ENCODE peak calls at places on chromosomes 13 and 19, in six cellular contexts. One of them, this sample, is unnamed.

GRCh38 chr13:47594833-47595232 is 406.2 kb downstream of the SUCLA2 start:
- DNase-seq in IMR-90: peak; percentile 1
- DNase-seq in esophagus squamous epithelium: no peak
- DNase-seq in adrenal gland: no peak
- DNase-seq in transverse colon: no peak
- DNase-seq in heart left ventricle: no peak
- DNase-seq in this sample: no peak

GRCh38 chr13:54144809-54145208 is 1116.2 kb downstream of the OLFM4 start:
- DNase-seq in IMR-90: no peak
- DNase-seq in esophagus squamous epithelium: no peak
- DNase-seq in adrenal gland: no peak
- DNase-seq in transverse colon: no peak
- DNase-seq in heart left ventricle: no peak
- DNase-seq in this sample: no peak

GRCh38 chr13:68099616-68100015 is 869.5 kb upstream of the PCDH9 start:
- DNase-seq in IMR-90: peak; percentile 17
- DNase-seq in esophagus squamous epithelium: no peak
- DNase-seq in adrenal gland: no peak
- DNase-seq in transverse colon: no peak
- DNase-seq in heart left ventricle: no peak
- DNase-seq in this sample: no peak

GRCh38 chr13:23979361-23980159 is 82.3 kb upstream of the C1QTNF9B start:
- DNase-seq in IMR-90: peak; percentile 82
- DNase-seq in esophagus squamous epithelium: no peak
- DNase-seq in adrenal gland: peak; percentile 74
- DNase-seq in transverse colon: peak; percentile 67
- DNase-seq in heart left ventricle: peak; percentile 88
- DNase-seq in this sample: peak; percentile 27

GRCh38 chr19:14425696-14426138 is 6.6 kb upstream of the DDX39A start:
- DNase-seq in IMR-90: peak; percentile 91
- DNase-seq in esophagus squamous epithelium: no peak
- DNase-seq in adrenal gland: no peak
- DNase-seq in transverse colon: no peak
- DNase-seq in heart left ventricle: no peak
- DNase-seq in this sample: no peak

GRCh38 chr13:80577285-80577684 is 236.4 kb upstream of the SPRY2 start:
- DNase-seq in IMR-90: no peak
- DNase-seq in esophagus squamous epithelium: no peak
- DNase-seq in adrenal gland: no peak
- DNase-seq in transverse colon: no peak
- DNase-seq in heart left ventricle: no peak
- DNase-seq in this sample: no peak

GRCh38 chr13:29922896-29923295 is 72.5 kb upstream of the UBL3 start:
- DNase-seq in IMR-90: peak; percentile 71
- DNase-seq in esophagus squamous epithelium: no peak
- DNase-seq in adrenal gland: no peak
- DNase-seq in transverse colon: no peak
- DNase-seq in heart left ventricle: no peak
- DNase-seq in this sample: no peak

GRCh38 chr19:38850976-38851621 is 1.3 kb upstream of the HNRNPL start:
- DNase-seq in IMR-90: no peak
- DNase-seq in esophagus squamous epithelium: no peak
- DNase-seq in adrenal gland: peak; percentile 59
- DNase-seq in transverse colon: peak; percentile 48
- DNase-seq in heart left ventricle: peak; percentile 48
- DNase-seq in this sample: peak; percentile 52

GRCh38 chr19:35236638-35237400 is 8.3 kb upstream of the FAM187B start:
- DNase-seq in IMR-90: no peak
- DNase-seq in esophagus squamous epithelium: no peak
- DNase-seq in adrenal gland: no peak
- DNase-seq in transverse colon: peak; percentile 28
- DNase-seq in heart left ventricle: no peak
- DNase-seq in this sample: no peak

GRCh38 chr13:101429733-101430132 is 13.4 kb upstream of the NALCN start:
- DNase-seq in IMR-90: peak; percentile 7
- DNase-seq in esophagus squamous epithelium: no peak
- DNase-seq in adrenal gland: no peak
- DNase-seq in transverse colon: no peak
- DNase-seq in heart left ventricle: no peak
- DNase-seq in this sample: no peak

GRCh38 chr19:28242317-28242927 is 970.5 kb downstream of the UQCRFS1 start:
- DNase-seq in IMR-90: no peak
- DNase-seq in esophagus squamous epithelium: no peak
- DNase-seq in adrenal gland: peak; percentile 16
- DNase-seq in transverse colon: peak; percentile 8
- DNase-seq in heart left ventricle: no peak
- DNase-seq in this sample: no peak

GRCh38 chr13:39048806-39049205 is 10.6 kb downstream of the NHLRC3 start:
- DNase-seq in IMR-90: no peak
- DNase-seq in esophagus squamous epithelium: no peak
- DNase-seq in adrenal gland: no peak
- DNase-seq in transverse colon: no peak
- DNase-seq in heart left ventricle: no peak
- DNase-seq in this sample: no peak

GRCh38 chr19:19591133-19591825 is 27.2 kb downstream of the PBX4 start:
- DNase-seq in IMR-90: peak; percentile 99
- DNase-seq in esophagus squamous epithelium: no peak
- DNase-seq in adrenal gland: peak; percentile 19
- DNase-seq in transverse colon: peak; percentile 35
- DNase-seq in heart left ventricle: no peak
- DNase-seq in this sample: peak; percentile 21

GRCh38 chr13:74227476-74228158 is 93.4 kb upstream of the KLF12 start:
- DNase-seq in IMR-90: no peak
- DNase-seq in esophagus squamous epithelium: no peak
- DNase-seq in adrenal gland: no peak
- DNase-seq in transverse colon: no peak
- DNase-seq in heart left ventricle: no peak
- DNase-seq in this sample: no peak

GRCh38 chr13:33542309-33543088 is 256.9 kb upstream of the STARD13 start:
- DNase-seq in IMR-90: peak; percentile 100
- DNase-seq in esophagus squamous epithelium: peak; percentile 90
- DNase-seq in adrenal gland: peak; percentile 99
- DNase-seq in transverse colon: peak; percentile 99
- DNase-seq in heart left ventricle: peak; percentile 99
- DNase-seq in this sample: peak; percentile 96

GRCh38 chr19:3369337-3370213 is 3.2 kb downstream of the NFIC start:
- DNase-seq in IMR-90: peak; percentile 63
- DNase-seq in esophagus squamous epithelium: no peak
- DNase-seq in adrenal gland: peak; percentile 86
- DNase-seq in transverse colon: peak; percentile 63
- DNase-seq in heart left ventricle: peak; percentile 81
- DNase-seq in this sample: peak; percentile 83
- TF ChIP-seq POLR2A in IMR-90: peak; percentile 39
- TF ChIP-seq POLR2A in esophagus squamous epithelium: peak; percentile 46
- TF ChIP-seq POLR2A in adrenal gland: peak; percentile 85
- TF ChIP-seq POLR2A in transverse colon: no peak
- TF ChIP-seq POLR2A in heart left ventricle: no peak
- TF ChIP-seq POLR2A in this sample: peak; percentile 93

GRCh38 chr19:42120276-42121010 is 11.8 kb downstream of the POU2F2 start:
- DNase-seq in IMR-90: no peak
- DNase-seq in esophagus squamous epithelium: no peak
- DNase-seq in adrenal gland: no peak
- DNase-seq in transverse colon: no peak
- DNase-seq in heart left ventricle: no peak
- DNase-seq in this sample: no peak
- H3K4me3 ChIP-seq in IMR-90: no peak overlapping the region
- H3K4me3 ChIP-seq in esophagus squamous epithelium: no peak overlapping the region
- H3K4me3 ChIP-seq in adrenal gland: no peak overlapping the region
- H3K4me3 ChIP-seq in transverse colon: no peak overlapping the region
- H3K4me3 ChIP-seq in heart left ventricle: no peak overlapping the region
- H3K4me3 ChIP-seq in this sample: no peak overlapping the region

GRCh38 chr19:10717356-10718204 is at the start of gene DNM2:
- DNase-seq in IMR-90: peak; percentile 100
- DNase-seq in esophagus squamous epithelium: peak; percentile 98
- DNase-seq in adrenal gland: peak; percentile 99
- DNase-seq in transverse colon: peak; percentile 99
- DNase-seq in heart left ventricle: peak; percentile 99
- DNase-seq in this sample: peak; percentile 100
- TF ChIP-seq POLR2A in IMR-90: no peak
- TF ChIP-seq POLR2A in esophagus squamous epithelium: peak; percentile 89
- TF ChIP-seq POLR2A in adrenal gland: peak; percentile 82
- TF ChIP-seq POLR2A in transverse colon: peak; percentile 77
- TF ChIP-seq POLR2A in heart left ventricle: peak; percentile 66
- TF ChIP-seq POLR2A in this sample: peak; percentile 89

GRCh38 chr13:104436555-104436954 is 1370.3 kb upstream of the SLC10A2 start:
- DNase-seq in IMR-90: no peak
- DNase-seq in esophagus squamous epithelium: no peak
- DNase-seq in adrenal gland: no peak
- DNase-seq in transverse colon: no peak
- DNase-seq in heart left ventricle: no peak
- DNase-seq in this sample: no peak

GRCh38 chr13:104442541-104442940 is 1376.3 kb upstream of the SLC10A2 start:
- DNase-seq in IMR-90: no peak
- DNase-seq in esophagus squamous epithelium: no peak
- DNase-seq in adrenal gland: no peak
- DNase-seq in transverse colon: no peak
- DNase-seq in heart left ventricle: no peak
- DNase-seq in this sample: no peak
- H3K4me3 ChIP-seq in IMR-90: no peak overlapping the region
- H3K4me3 ChIP-seq in esophagus squamous epithelium: no peak overlapping the region
- H3K4me3 ChIP-seq in adrenal gland: no peak overlapping the region
- H3K4me3 ChIP-seq in transverse colon: no peak overlapping the region
- H3K4me3 ChIP-seq in heart left ventricle: no peak overlapping the region
- H3K4me3 ChIP-seq in this sample: no peak overlapping the region

GRCh38 chr13:55570371-55570770 is 1570.3 kb upstream of the PRR20A start:
- DNase-seq in IMR-90: no peak
- DNase-seq in esophagus squamous epithelium: no peak
- DNase-seq in adrenal gland: no peak
- DNase-seq in transverse colon: no peak
- DNase-seq in heart left ventricle: no peak
- DNase-seq in this sample: no peak

GRCh38 chr13:55573565-55573964 is 1567.2 kb upstream of the PRR20A start:
- DNase-seq in IMR-90: no peak
- DNase-seq in esophagus squamous epithelium: no peak
- DNase-seq in adrenal gland: no peak
- DNase-seq in transverse colon: no peak
- DNase-seq in heart left ventricle: no peak
- DNase-seq in this sample: no peak

GRCh38 chr13:55571237-55571867 is 1569.4 kb upstream of the PRR20A start:
- DNase-seq in IMR-90: no peak
- DNase-seq in esophagus squamous epithelium: no peak
- DNase-seq in adrenal gland: no peak
- DNase-seq in transverse colon: no peak
- DNase-seq in heart left ventricle: no peak
- DNase-seq in this sample: no peak

GRCh38 chr13:55572408-55572807 is 1568.3 kb upstream of the PRR20A start:
- DNase-seq in IMR-90: no peak
- DNase-seq in esophagus squamous epithelium: no peak
- DNase-seq in adrenal gland: no peak
- DNase-seq in transverse colon: no peak
- DNase-seq in heart left ventricle: no peak
- DNase-seq in this sample: no peak

GRCh38 chr13:55572862-55573261 is 1567.9 kb upstream of the PRR20A start:
- DNase-seq in IMR-90: no peak
- DNase-seq in esophagus squamous epithelium: no peak
- DNase-seq in adrenal gland: no peak
- DNase-seq in transverse colon: no peak
- DNase-seq in heart left ventricle: no peak
- DNase-seq in this sample: no peak
- TF ChIP-seq POLR2A in IMR-90: no peak
- TF ChIP-seq POLR2A in esophagus squamous epithelium: no peak
- TF ChIP-seq POLR2A in adrenal gland: no peak
- TF ChIP-seq POLR2A in transverse colon: no peak
- TF ChIP-seq POLR2A in heart left ventricle: no peak
- TF ChIP-seq POLR2A in this sample: no peak

DNA sequence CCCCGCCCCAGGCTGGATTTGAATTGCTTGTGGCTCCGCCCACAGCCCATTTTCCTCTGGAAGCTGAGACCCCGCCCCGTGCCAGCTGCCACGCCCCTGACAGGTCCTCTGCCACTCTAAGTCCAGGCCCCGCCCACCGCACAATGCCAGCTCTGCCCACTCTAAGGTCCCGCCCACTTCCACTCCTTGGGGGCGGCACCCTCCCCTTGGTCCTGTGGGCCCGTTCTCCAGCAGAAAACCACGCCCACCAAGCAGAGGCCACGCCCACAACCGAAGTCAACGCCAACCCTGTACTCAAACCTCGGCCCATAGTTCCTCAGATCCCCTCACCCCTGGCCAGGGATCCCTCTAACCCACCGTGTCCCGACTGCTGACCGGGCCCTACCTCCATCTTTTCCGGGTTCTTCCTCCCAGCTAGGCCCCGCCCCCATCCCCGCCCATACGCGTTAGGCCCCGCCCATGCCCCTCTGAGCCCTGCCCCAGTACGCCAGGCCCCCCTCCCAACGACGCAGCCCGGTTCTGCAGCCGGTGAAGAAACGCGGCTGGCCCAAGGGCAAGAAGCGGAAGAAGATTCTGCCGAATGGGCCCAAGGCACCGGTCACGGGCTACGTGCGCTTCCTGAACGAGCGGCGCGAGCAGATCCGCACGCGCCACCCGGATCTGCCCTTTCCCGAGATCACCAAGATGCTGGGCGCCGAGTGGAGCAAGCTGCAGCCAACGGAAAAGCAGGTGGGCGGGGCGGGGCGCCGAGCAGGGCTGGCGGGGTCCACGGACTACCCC is 1.3 kb downstream of the HMG20B start:
- DNase-seq in IMR-90: peak; percentile 93
- DNase-seq in esophagus squamous epithelium: peak; percentile 69
- DNase-seq in adrenal gland: peak; percentile 94
- DNase-seq in transverse colon: peak; percentile 96
- DNase-seq in heart left ventricle: peak; percentile 87
- DNase-seq in this sample: peak; percentile 76
- H3K4me3 ChIP-seq in IMR-90: peak overlapping the region; percentile 87
- H3K4me3 ChIP-seq in esophagus squamous epithelium: peak overlapping the region; percentile 85
- H3K4me3 ChIP-seq in adrenal gland: no peak overlapping the region
- H3K4me3 ChIP-seq in transverse colon: peak overlapping the region; percentile 85
- H3K4me3 ChIP-seq in heart left ventricle: peak overlapping the region; percentile 95
- H3K4me3 ChIP-seq in this sample: peak overlapping the region; percentile 92

DNA sequence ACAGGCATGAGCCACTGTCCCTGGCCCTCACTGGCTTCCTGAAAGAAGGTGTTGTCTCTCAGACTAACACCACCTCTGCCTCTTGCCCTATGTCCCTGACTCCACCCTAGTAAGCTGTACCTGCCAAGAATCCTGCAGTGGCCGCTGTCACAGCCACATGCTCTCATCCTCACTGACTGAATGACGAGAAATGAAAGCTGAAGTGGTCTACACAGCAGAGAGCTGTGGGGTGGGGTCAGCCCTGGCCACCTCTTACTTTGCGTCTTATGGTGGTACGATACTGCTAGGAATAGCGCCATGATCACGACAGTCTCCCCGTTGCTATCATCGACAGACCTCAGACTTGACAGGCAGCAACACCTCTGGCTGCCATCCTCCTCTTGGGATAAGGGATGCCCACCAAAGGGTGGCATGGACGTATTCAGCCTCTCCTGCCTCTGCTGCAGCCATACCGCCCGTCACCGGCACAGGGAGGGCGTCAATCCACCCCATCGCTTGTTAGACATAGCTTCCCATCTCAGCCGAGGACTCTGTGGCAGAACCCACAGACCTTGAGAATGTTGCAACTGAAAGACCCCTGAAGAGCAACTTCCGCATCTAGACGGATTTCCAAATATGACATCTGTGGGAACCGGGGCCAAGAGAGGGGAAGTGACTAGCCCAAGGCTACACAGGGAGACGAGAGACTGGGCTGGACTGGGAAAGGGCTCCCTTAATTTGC is 809 bp downstream of the MYO1F start:
- DNase-seq in IMR-90: no peak
- DNase-seq in esophagus squamous epithelium: no peak
- DNase-seq in adrenal gland: no peak
- DNase-seq in transverse colon: peak; percentile 36
- DNase-seq in heart left ventricle: no peak
- DNase-seq in this sample: no peak
- TF ChIP-seq POLR2A in IMR-90: no peak
- TF ChIP-seq POLR2A in esophagus squamous epithelium: no peak
- TF ChIP-seq POLR2A in adrenal gland: no peak
- TF ChIP-seq POLR2A in transverse colon: no peak
- TF ChIP-seq POLR2A in heart left ventricle: no peak
- TF ChIP-seq POLR2A in this sample: no peak

GRCh38 chr13:45310341-45311138 is 30.4 kb downstream of the TPT1 start:
- DNase-seq in IMR-90: no peak
- DNase-seq in esophagus squamous epithelium: no peak
- DNase-seq in adrenal gland: no peak
- DNase-seq in transverse colon: no peak
- DNase-seq in heart left ventricle: no peak
- DNase-seq in this sample: no peak
- H3K4me3 ChIP-seq in IMR-90: no peak overlapping the region
- H3K4me3 ChIP-seq in esophagus squamous epithelium: peak overlapping the region; percentile 42
- H3K4me3 ChIP-seq in adrenal gland: no peak overlapping the region
- H3K4me3 ChIP-seq in transverse colon: no peak overlapping the region
- H3K4me3 ChIP-seq in heart left ventricle: peak overlapping the region; percentile 61
- H3K4me3 ChIP-seq in this sample: peak overlapping the region; percentile 39

This sample was measured in gastrocnemius medialis.